ENCODE peak calls at places on chromosomes 6 and 20, in five cellular contexts. P, J, R, X and E are unnamed samples.

GRCh38 chr6:26474439-26474881 is 16.7 kb downstream of the BTN2A1 start:
- DNase-seq in P (peak; percentile 31), R (no peak), X (no peak), J (no peak), E (no peak)

GRCh38 chr6:151502499-151502898 is 8.7 kb downstream of the CCDC170 start:
- DNase-seq in R (peak; percentile 56), P (no peak), X (no peak), J (no peak), E (no peak)

GRCh38 chr6:166757226-166758135 is 130.4 kb upstream of the RPS6KA2 start:
- DNase-seq in R (peak; percentile 59), J (peak; percentile 51), X (peak; percentile 41), P (no peak), E (peak; percentile 76)

GRCh38 chr20:50762045-50762422 is 30.7 kb downstream of the PARD6B start:
- DNase-seq in J (no peak), P (no peak), R (peak; percentile 36), X (no peak), E (no peak)

GRCh38 chr6:95093154-95093553 is 484.2 kb upstream of the MANEA start:
- DNase-seq in R (peak; percentile 29), J (no peak), X (no peak), P (no peak), E (no peak)

GRCh38 chr6:160256445-160256844 is 2.2 kb downstream of the SLC22A2 start:
- DNase-seq in P (no peak), J (no peak), R (no peak), X (no peak), E (no peak)

GRCh38 chr6:50007821-50008220 is 14.0 kb downstream of the DEFB110 start:
- DNase-seq in J (no peak), X (no peak), R (peak; percentile 57), P (no peak), E (no peak)

GRCh38 chr6:42532038-42532669 is 31.7 kb upstream of the UBR2 start:
- DNase-seq in P (peak; percentile 75), J (peak; percentile 77), X (peak; percentile 77), R (peak; percentile 73), E (no peak)

GRCh38 chr20:40728470-40728869 is 39.4 kb upstream of the MAFB start:
- DNase-seq in P (peak; percentile 41), X (no peak), J (no peak), R (no peak), E (no peak)

GRCh38 chr6:145963216-145964068 is 716 bp downstream of the SHPRH start:
- DNase-seq in P (peak; percentile 65), R (peak; percentile 43), X (peak; percentile 79), J (peak; percentile 78), E (no peak)

GRCh38 chr6:16352821-16353438 is 114.5 kb downstream of the GMPR start:
- DNase-seq in J (no peak), X (no peak), P (no peak), R (no peak), E (peak; percentile 12)

GRCh38 chr6:140052757-140053729 is 678.6 kb upstream of the CITED2 start:
- DNase-seq in J (peak; percentile 41), P (peak; percentile 4), X (peak; percentile 26), R (peak; percentile 59), E (peak; percentile 49)

GRCh38 chr20:21342656-21343345 is 39.7 kb downstream of the XRN2 start:
- DNase-seq in X (no peak), J (no peak), P (no peak), R (peak; percentile 76), E (no peak)

GRCh38 chr6:116011520-116011919 is 49.2 kb downstream of the FRK start:
- DNase-seq in R (no peak), X (no peak), J (no peak), P (no peak), E (no peak)

GRCh38 chr6:52124126-52125121 is 37.0 kb upstream of the PKHD1 start:
- DNase-seq in X (no peak), J (no peak), P (no peak), R (no peak), E (no peak)

GRCh38 chr6:75813476-75814250 is 64.6 kb downstream of the MYO6 start:
- DNase-seq in X (no peak), J (no peak), R (no peak), P (no peak), E (peak; percentile 68)

GRCh38 chr6:39917329-39917728 is 16.9 kb downstream of the MOCS1 start:
- DNase-seq in P (no peak), J (no peak), X (no peak), R (no peak), E (no peak)

GRCh38 chr20:4811257-4811656 is 89.5 kb downstream of the PRND start:
- DNase-seq in R (no peak), P (no peak), X (no peak), J (no peak), E (no peak)

GRCh38 chr20:49552007-49552406 is 15.9 kb downstream of the PTGIS start:
- DNase-seq in J (no peak), P (no peak), R (no peak), X (no peak), E (no peak)

GRCh38 chr20:38861071-38861401 is 55.5 kb downstream of the PPP1R16B start:
- DNase-seq in R (no peak), J (no peak), X (no peak), P (peak; percentile 38), E (no peak)

GRCh38 chr20:1894471-1894950 is 696 bp upstream of the SIRPA start:
- DNase-seq in J (peak; percentile 86), P (no peak), R (peak; percentile 59), X (peak; percentile 83), E (peak; percentile 89)

GRCh38 chr6:11064836-11065235 is 20.7 kb upstream of the ELOVL2 start:
- DNase-seq in P (no peak), J (peak; percentile 94), X (no peak), R (no peak), E (no peak)

GRCh38 chr6:2245103-2245953 is at the start of gene GMDS:
- DNase-seq in X (peak; percentile 94), P (peak; percentile 92), J (peak; percentile 97), R (peak; percentile 91), E (peak; percentile 93)

GRCh38 chr6:147759088-147759487 is 250.6 kb downstream of the SAMD5 start:
- DNase-seq in R (peak; percentile 44), P (no peak), J (no peak), X (no peak), E (no peak)

GRCh38 chr6:11712760-11713159 is 65.8 kb downstream of the ADTRP start:
- DNase-seq in J (no peak), P (no peak), X (no peak), R (peak; percentile 46), E (no peak)

GRCh38 chr6:148343383-148343782 is 745 bp downstream of the SASH1 start:
- DNase-seq in R (no peak), J (no peak), P (no peak), X (no peak), E (no peak)

GRCh38 chr6:107275330-107275865 is 160.1 kb upstream of the BEND3 start:
- DNase-seq in J (no peak), R (peak; percentile 12), X (peak; percentile 74), P (no peak), E (peak; percentile 61)

GRCh38 chr20:31695849-31696804 is 26.5 kb downstream of the BCL2L1 start:
- DNase-seq in R (peak; percentile 57), P (no peak), J (no peak), X (no peak), E (no peak)

GRCh38 chr20:49612127-49612738 is 44.3 kb upstream of the PTGIS start:
- DNase-seq in X (no peak), J (no peak), P (no peak), R (no peak), E (no peak)

GRCh38 chr20:47761478-47762047 is 23.7 kb downstream of the SULF2 start:
- DNase-seq in J (peak; percentile 72), P (no peak), R (no peak), X (peak; percentile 74), E (peak; percentile 81)

GRCh38 chr20:47760686-47761477 is 24.4 kb downstream of the SULF2 start:
- DNase-seq in J (no peak), X (no peak), P (no peak), R (no peak), E (no peak)

GRCh38 chr20:47764154-47764734 is 21.0 kb downstream of the SULF2 start:
- DNase-seq in J (no peak), P (peak; percentile 16), R (no peak), X (no peak), E (no peak)

GRCh38 chr20:47765715-47766594 is 19.3 kb downstream of the SULF2 start:
- DNase-seq in P (no peak), X (no peak), R (no peak), J (peak; percentile 82), E (peak; percentile 68)

DNA sequence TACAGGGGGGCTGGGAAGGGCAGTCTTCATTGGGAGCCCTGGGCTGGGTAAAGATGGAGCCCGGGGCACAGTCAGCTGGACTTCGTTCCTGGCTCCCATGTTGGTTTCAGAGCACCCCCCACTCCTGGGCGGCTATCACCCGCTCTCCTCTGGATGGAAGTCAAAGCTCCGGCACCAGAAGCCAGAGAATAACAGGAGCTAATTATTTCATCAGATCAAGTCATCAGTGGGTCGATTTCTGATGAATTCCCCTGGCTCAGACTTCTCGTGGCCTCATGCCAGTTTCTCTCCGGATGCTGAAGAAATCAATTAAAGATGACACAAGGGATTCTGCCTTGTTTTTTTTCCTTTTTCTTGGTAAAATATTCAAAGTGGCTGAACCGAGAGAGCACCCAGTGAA is 22.6 kb downstream of the SULF2 start:
- DNase-seq in R (no peak), P (no peak), X (no peak), J (no peak), E (no peak)
- H3K4me1 ChIP-seq in R (no peaks in the 10 kb centered on the region), P (no peaks in the 10 kb centered on the region), X (peaks cover 8% of the 10 kb centered on the region), J (peaks cover 34% of the 10 kb centered on the region), E (peaks cover 18% of the 10 kb centered on the region)

GRCh38 chr6:10030942-10031537 is 383.8 kb downstream of the TFAP2A start:
- DNase-seq in X (peak; percentile 37), P (peak; percentile 29), R (no peak), J (peak; percentile 61), E (no peak)
- TF ChIP-seq CTCF in X (no peak), P (peak; percentile 93), R (no peak), J (peak; percentile 79), E (peak; percentile 85)

DNA sequence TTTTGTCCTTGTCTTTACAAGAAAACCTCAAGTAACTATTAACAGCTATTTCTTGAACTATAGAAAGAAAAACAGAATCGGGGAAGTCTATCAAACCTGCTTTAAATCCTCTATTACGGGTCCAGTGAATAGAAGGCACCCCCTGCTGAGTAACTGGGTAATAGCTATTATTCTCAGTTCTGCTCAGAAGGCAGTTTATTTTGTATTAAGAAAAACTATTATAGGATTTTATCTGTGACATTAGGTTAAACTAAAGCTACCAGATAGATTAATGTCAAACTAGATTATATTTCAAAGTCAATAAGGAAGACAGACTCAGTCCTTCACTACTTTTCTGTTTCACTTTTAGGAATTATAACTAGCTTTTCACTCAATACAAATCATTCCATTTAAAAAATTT is 93.7 kb downstream of the DST start:
- DNase-seq in J (peak; percentile 66), X (no peak), P (peak; percentile 29), R (no peak), E (no peak)
- H3K4me1 ChIP-seq in J (peaks cover 25% of the 10 kb centered on the region), X (no peaks in the 10 kb centered on the region), P (peaks cover 15% of the 10 kb centered on the region), R (peaks cover 4% of the 10 kb centered on the region), E (no peaks in the 10 kb centered on the region)

GRCh38 chr6:31665501-31666336 is at the start of gene CSNK2B:
- DNase-seq in R (peak; percentile 96), J (peak; percentile 98), X (peak; percentile 98), P (peak; percentile 98), E (peak; percentile 99)

GRCh38 chr6:31664790-31665500 is at the start of gene GPANK1:
- DNase-seq in R (peak; percentile 94), X (peak; percentile 92), P (peak; percentile 95), J (peak; percentile 90), E (peak; percentile 89)

GRCh38 chr6:31661867-31662723 is 1.5 kb upstream of the C6orf47 start:
- DNase-seq in J (no peak), P (no peak), X (no peak), R (no peak), E (no peak)

GRCh38 chr6:31663087-31663960 is 1.5 kb downstream of the GPANK1 start:
- DNase-seq in P (no peak), R (peak; percentile 70), X (no peak), J (no peak), E (no peak)

GRCh38 chr6:31663961-31664789 is 622 bp downstream of the GPANK1 start:
- DNase-seq in J (no peak), X (no peak), P (peak; percentile 19), R (peak; percentile 89), E (peak; percentile 64)
- TF ChIP-seq CTCF in J (no peak), X (no peak), P (peak; percentile 53), R (no peak), E (no peak)